ENCODE peak calls at places on chromosomes 13 and 19, in four cellular contexts. One of them, this sample, is unnamed.

GRCh38 chr13:103694471-103694870 is 628.3 kb upstream of the SLC10A2 start:
- DNase-seq in K562: no peak
- DNase-seq in HepG2: no peak
- DNase-seq in WTC11: no peak
- DNase-seq in this sample: no peak

GRCh38 chr13:31201341-31202024 is 1.7 kb downstream of the B3GLCT start:
- DNase-seq in K562: no peak
- DNase-seq in HepG2: no peak
- DNase-seq in WTC11: no peak
- DNase-seq in this sample: no peak

GRCh38 chr19:34173145-34173956 is 1.0 kb downstream of the LSM14A start:
- DNase-seq in K562: peak
- DNase-seq in HepG2: peak
- DNase-seq in WTC11: peak
- DNase-seq in this sample: no peak

GRCh38 chr13:97018029-97018819 is 23.9 kb upstream of the OXGR1 start:
- DNase-seq in WTC11: peak
- DNase-seq in K562: peak
- DNase-seq in HepG2: peak
- DNase-seq in this sample: peak

GRCh38 chr13:95644611-95645052 is at the start of gene DZIP1:
- DNase-seq in WTC11: peak
- DNase-seq in HepG2: peak
- DNase-seq in K562: no peak
- DNase-seq in this sample: peak

GRCh38 chr19:10543420-10544241 is at the start of gene ATG4D:
- DNase-seq in WTC11: peak
- DNase-seq in K562: peak
- DNase-seq in HepG2: peak
- DNase-seq in this sample: peak

GRCh38 chr19:49348305-49349188 is 13.3 kb downstream of the CD37 start:
- DNase-seq in K562: no peak
- DNase-seq in WTC11: no peak
- DNase-seq in HepG2: no peak
- DNase-seq in this sample: no peak

GRCh38 chr19:54448037-54448773 is 794 bp upstream of the LENG8 start:
- DNase-seq in K562: peak
- DNase-seq in WTC11: peak
- DNase-seq in HepG2: peak
- DNase-seq in this sample: peak

GRCh38 chr19:50409347-50409746 is 9.4 kb upstream of the SPIB start:
- DNase-seq in HepG2: no peak
- DNase-seq in WTC11: no peak
- DNase-seq in K562: no peak
- DNase-seq in this sample: no peak

GRCh38 chr19:48635966-48636858 is 967 bp downstream of the DBP start:
- DNase-seq in WTC11: no peak
- DNase-seq in HepG2: no peak
- DNase-seq in K562: no peak
- DNase-seq in this sample: no peak

GRCh38 chr13:40384976-40385857 is 281.2 kb downstream of the FOXO1 start:
- DNase-seq in WTC11: no peak
- DNase-seq in HepG2: peak
- DNase-seq in K562: no peak
- DNase-seq in this sample: no peak

GRCh38 chr13:99053636-99054233 is 75.9 kb upstream of the DOCK9 start:
- DNase-seq in WTC11: no peak
- DNase-seq in K562: peak
- DNase-seq in HepG2: no peak
- DNase-seq in this sample: no peak

GRCh38 chr19:2974342-2974932 is 2.9 kb upstream of the TLE6 start:
- DNase-seq in HepG2: no peak
- DNase-seq in K562: peak
- DNase-seq in WTC11: no peak
- DNase-seq in this sample: no peak

GRCh38 chr19:54299126-54299498 is 13.9 kb downstream of the LILRA5 start:
- DNase-seq in HepG2: no peak
- DNase-seq in K562: no peak
- DNase-seq in WTC11: no peak
- DNase-seq in this sample: no peak

GRCh38 chr19:53432088-53432661 is 391 bp downstream of the ZNF761 start:
- DNase-seq in K562: peak
- DNase-seq in WTC11: peak
- DNase-seq in HepG2: no peak
- DNase-seq in this sample: peak

GRCh38 chr19:40639638-40639982 is 38.4 kb downstream of the LTBP4 start:
- DNase-seq in K562: no peak
- DNase-seq in WTC11: no peak
- DNase-seq in HepG2: no peak
- DNase-seq in this sample: no peak

GRCh38 chr13:96993660-96994029 is 631 bp downstream of the OXGR1 start:
- DNase-seq in HepG2: no peak
- DNase-seq in WTC11: no peak
- DNase-seq in K562: no peak
- DNase-seq in this sample: no peak

GRCh38 chr19:35641515-35642151 is at the start of gene ETV2:
- DNase-seq in K562: peak
- DNase-seq in WTC11: peak
- DNase-seq in HepG2: no peak
- DNase-seq in this sample: no peak

GRCh38 chr13:50650478-50650877 is 193.0 kb downstream of the DLEU7 start:
- DNase-seq in WTC11: no peak
- DNase-seq in HepG2: no peak
- DNase-seq in K562: no peak
- DNase-seq in this sample: no peak

GRCh38 chr19:30148039-30148438 is 206.0 kb downstream of the URI1 start:
- DNase-seq in HepG2: peak
- DNase-seq in K562: no peak
- DNase-seq in WTC11: no peak
- DNase-seq in this sample: no peak

GRCh38 chr13:98972627-98973026 is 5.2 kb downstream of the DOCK9 start:
- DNase-seq in WTC11: no peak
- DNase-seq in K562: no peak
- DNase-seq in HepG2: no peak
- DNase-seq in this sample: no peak

GRCh38 chr13:60379837-60380236 is 17.2 kb upstream of the TDRD3 start:
- DNase-seq in K562: peak
- DNase-seq in WTC11: no peak
- DNase-seq in HepG2: no peak
- DNase-seq in this sample: no peak

DNA sequence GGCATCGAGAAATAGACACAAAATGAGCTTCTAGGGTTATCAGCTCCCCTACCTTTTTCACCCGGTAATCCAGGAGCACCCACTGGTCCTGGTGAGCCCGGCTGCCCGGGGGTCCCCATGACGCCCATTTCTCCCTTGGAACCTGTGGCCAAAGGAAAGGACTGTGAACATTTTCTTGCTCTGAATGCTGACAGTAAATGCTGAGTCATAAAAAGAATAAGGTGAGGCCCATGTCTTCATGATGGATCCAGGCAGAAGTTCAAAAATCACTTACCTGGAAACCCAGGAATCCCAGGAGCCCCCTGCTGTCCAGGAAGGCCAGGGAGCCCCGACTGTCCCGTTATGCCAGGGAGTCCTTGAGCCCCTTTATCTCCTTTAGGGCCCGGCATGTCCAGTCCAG is 129.2 kb downstream of the COL4A1 start:
- DNase-seq in WTC11: no peak
- DNase-seq in HepG2: no peak
- DNase-seq in K562: no peak
- DNase-seq in this sample: no peak
- TF ChIP-seq ELF4 in WTC11: no peak
- TF ChIP-seq ELF4 in HepG2: no peak
- TF ChIP-seq ELF4 in K562: no peak
- TF ChIP-seq ELF4 in this sample: no peak

GRCh38 chr13:74409551-74409950 is 275.3 kb upstream of the KLF12 start:
- DNase-seq in HepG2: no peak
- DNase-seq in K562: no peak
- DNase-seq in WTC11: no peak
- DNase-seq in this sample: no peak

DNA sequence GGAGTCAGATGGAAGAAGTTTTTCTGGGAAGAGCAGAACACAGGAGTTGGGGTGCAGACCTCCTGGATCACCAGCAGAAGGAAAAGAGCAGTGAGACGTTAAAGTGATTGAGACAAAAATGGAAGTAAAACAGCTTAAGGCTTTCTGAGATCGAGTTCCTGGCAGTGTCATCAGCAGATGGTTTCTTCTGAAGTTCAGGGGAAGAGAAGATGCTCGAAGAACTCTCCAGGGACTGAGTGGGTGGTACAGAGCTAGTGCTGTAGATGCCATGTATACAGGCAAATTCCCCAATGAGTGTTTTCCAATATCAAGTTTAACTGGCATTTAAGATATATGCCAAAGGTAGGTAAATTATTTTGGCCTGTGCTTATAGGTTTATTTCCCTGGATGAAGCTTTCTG is 272.2 kb upstream of the KLF12 start:
- DNase-seq in HepG2: no peak
- DNase-seq in K562: no peak
- DNase-seq in WTC11: no peak
- DNase-seq in this sample: no peak
- TF ChIP-seq ELF4 in HepG2: no peak
- TF ChIP-seq ELF4 in K562: no peak
- TF ChIP-seq ELF4 in WTC11: no peak
- TF ChIP-seq ELF4 in this sample: no peak

DNA sequence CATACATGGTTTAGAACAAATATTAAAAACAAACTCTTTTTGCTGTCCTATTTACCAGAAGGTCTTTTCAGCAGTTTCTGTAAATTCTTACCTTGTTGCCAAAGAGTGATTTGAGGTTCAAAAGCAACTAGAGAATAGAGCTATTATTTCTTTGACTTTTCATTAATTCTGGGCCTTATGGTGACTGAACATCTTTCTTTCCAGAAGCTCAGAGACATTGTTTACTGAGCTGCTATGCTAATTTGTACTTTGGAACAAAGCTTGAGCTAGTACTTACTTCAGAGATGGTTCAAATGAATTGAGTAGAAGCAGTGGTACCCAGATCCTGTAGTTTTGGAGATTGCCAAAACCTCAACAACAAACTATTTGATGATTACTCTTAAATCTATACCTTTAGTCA is 331.2 kb downstream of the SPRY2 start:
- DNase-seq in K562: no peak
- DNase-seq in HepG2: no peak
- DNase-seq in WTC11: no peak
- DNase-seq in this sample: no peak
- TF ChIP-seq ELF4 in K562: no peak
- TF ChIP-seq ELF4 in HepG2: no peak
- TF ChIP-seq ELF4 in WTC11: no peak
- TF ChIP-seq ELF4 in this sample: no peak

DNA sequence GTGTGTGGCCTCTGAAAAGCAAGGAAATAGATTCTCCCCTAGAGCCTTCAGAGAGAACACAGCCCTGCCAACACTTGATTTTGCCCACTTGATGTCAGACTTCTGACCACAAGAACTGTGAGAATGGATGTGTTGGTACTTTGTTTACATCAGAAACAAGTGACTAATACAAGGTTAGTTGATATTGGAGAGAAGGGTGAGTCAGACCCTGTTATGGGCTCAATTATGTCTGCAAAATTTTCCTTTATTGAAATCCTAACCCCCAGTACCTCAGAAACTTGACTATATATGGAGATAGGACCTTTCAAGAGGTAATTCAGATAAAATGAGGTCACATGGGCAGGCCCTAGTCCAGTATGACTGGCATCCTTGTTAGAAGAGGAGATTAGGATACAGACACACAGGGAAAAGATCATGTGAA is 226.7 kb downstream of the RFC3 start:
- DNase-seq in HepG2: no peak
- DNase-seq in WTC11: no peak
- DNase-seq in K562: no peak
- DNase-seq in this sample: no peak
- TF ChIP-seq ELF4 in HepG2: no peak
- TF ChIP-seq ELF4 in WTC11: no peak
- TF ChIP-seq ELF4 in K562: no peak
- TF ChIP-seq ELF4 in this sample: no peak

This sample was measured in HEK293T.